ENCODE peak calls at places on chromosome 11, in five cellular contexts. One of them, this sample, is unnamed.

GRCh38 chr11:48043998-48044512 is 63.7 kb downstream of the PTPRJ start:
- DNase-seq in astrocyte of the cerebellum: no peak
- DNase-seq in CD8-positive, alpha-beta T cell: no peak
- DNase-seq in AG09309: no peak
- DNase-seq in tibial artery: no peak
- DNase-seq in this sample: no peak

GRCh38 chr11:44557464-44557863 is 8.0 kb upstream of the CD82 start:
- DNase-seq in astrocyte of the cerebellum: no peak
- DNase-seq in CD8-positive, alpha-beta T cell: no peak
- DNase-seq in AG09309: no peak
- DNase-seq in tibial artery: no peak
- DNase-seq in this sample: no peak

GRCh38 chr11:72627594-72628281 is 46.5 kb downstream of the PDE2A start:
- DNase-seq in astrocyte of the cerebellum: no peak
- DNase-seq in CD8-positive, alpha-beta T cell: no peak
- DNase-seq in AG09309: no peak
- DNase-seq in tibial artery: no peak
- DNase-seq in this sample: no peak

GRCh38 chr11:116701876-116702275 is 70.9 kb downstream of the BUD13 start:
- DNase-seq in astrocyte of the cerebellum: no peak
- DNase-seq in CD8-positive, alpha-beta T cell: no peak
- DNase-seq in AG09309: no peak
- DNase-seq in tibial artery: no peak
- DNase-seq in this sample: no peak

GRCh38 chr11:45021692-45022130 is 71.0 kb upstream of the TP53I11 start:
- DNase-seq in astrocyte of the cerebellum: peak; percentile 26
- DNase-seq in CD8-positive, alpha-beta T cell: no peak
- DNase-seq in AG09309: peak; percentile 16
- DNase-seq in tibial artery: peak; percentile 95
- DNase-seq in this sample: peak; percentile 31

GRCh38 chr11:86360775-86361395 is 13.8 kb upstream of the CCDC81 start:
- DNase-seq in astrocyte of the cerebellum: peak; percentile 18
- DNase-seq in CD8-positive, alpha-beta T cell: no peak
- DNase-seq in AG09309: no peak
- DNase-seq in tibial artery: no peak
- DNase-seq in this sample: peak; percentile 75

GRCh38 chr11:103800406-103801114 is 235.9 kb upstream of the DDI1 start:
- DNase-seq in astrocyte of the cerebellum: no peak
- DNase-seq in CD8-positive, alpha-beta T cell: no peak
- DNase-seq in AG09309: no peak
- DNase-seq in tibial artery: no peak
- DNase-seq in this sample: peak; percentile 29

GRCh38 chr11:131694526-131695424 is 324.4 kb downstream of the NTM start:
- DNase-seq in astrocyte of the cerebellum: peak; percentile 36
- DNase-seq in CD8-positive, alpha-beta T cell: peak; percentile 50
- DNase-seq in AG09309: no peak
- DNase-seq in tibial artery: peak; percentile 86
- DNase-seq in this sample: peak; percentile 86

GRCh38 chr11:72113170-72113808 is 794 bp upstream of the ANAPC15 start:
- DNase-seq in astrocyte of the cerebellum: no peak
- DNase-seq in CD8-positive, alpha-beta T cell: no peak
- DNase-seq in AG09309: no peak
- DNase-seq in tibial artery: no peak
- DNase-seq in this sample: no peak

GRCh38 chr11:87743002-87743401 is 432.2 kb downstream of the RAB38 start:
- DNase-seq in astrocyte of the cerebellum: no peak
- DNase-seq in CD8-positive, alpha-beta T cell: no peak
- DNase-seq in AG09309: no peak
- DNase-seq in tibial artery: no peak
- DNase-seq in this sample: no peak

GRCh38 chr11:82750643-82751139 is 17.0 kb upstream of the FAM181B start:
- DNase-seq in astrocyte of the cerebellum: no peak
- DNase-seq in CD8-positive, alpha-beta T cell: no peak
- DNase-seq in AG09309: no peak
- DNase-seq in tibial artery: no peak
- DNase-seq in this sample: no peak

GRCh38 chr11:36510567-36511020 is 522 bp upstream of the TRAF6 start:
- DNase-seq in astrocyte of the cerebellum: no peak
- DNase-seq in CD8-positive, alpha-beta T cell: no peak
- DNase-seq in AG09309: no peak
- DNase-seq in tibial artery: no peak
- DNase-seq in this sample: peak; percentile 39

GRCh38 chr11:126186708-126187481 is 24.6 kb downstream of the RPUSD4 start:
- DNase-seq in astrocyte of the cerebellum: no peak
- DNase-seq in CD8-positive, alpha-beta T cell: no peak
- DNase-seq in AG09309: no peak
- DNase-seq in tibial artery: no peak
- DNase-seq in this sample: no peak

GRCh38 chr11:46808804-46809431 is 37.2 kb downstream of the CKAP5 start:
- DNase-seq in astrocyte of the cerebellum: peak; percentile 38
- DNase-seq in CD8-positive, alpha-beta T cell: no peak
- DNase-seq in AG09309: peak; percentile 10
- DNase-seq in tibial artery: no peak
- DNase-seq in this sample: peak; percentile 78

GRCh38 chr11:69201764-69202370 is 46.1 kb downstream of the SMIM38 start:
- DNase-seq in astrocyte of the cerebellum: no peak
- DNase-seq in CD8-positive, alpha-beta T cell: no peak
- DNase-seq in AG09309: no peak
- DNase-seq in tibial artery: peak; percentile 49
- DNase-seq in this sample: no peak

GRCh38 chr11:79418241-79418640 is 22.6 kb downstream of the TENM4 start:
- DNase-seq in astrocyte of the cerebellum: no peak
- DNase-seq in CD8-positive, alpha-beta T cell: no peak
- DNase-seq in AG09309: no peak
- DNase-seq in tibial artery: no peak
- DNase-seq in this sample: no peak

GRCh38 chr11:103537904-103538502 is 428.8 kb downstream of the DYNC2H1 start:
- DNase-seq in astrocyte of the cerebellum: no peak
- DNase-seq in CD8-positive, alpha-beta T cell: no peak
- DNase-seq in AG09309: no peak
- DNase-seq in tibial artery: no peak
- DNase-seq in this sample: peak; percentile 79

GRCh38 chr11:559020-559620 is 1.4 kb downstream of the LMNTD2 start:
- DNase-seq in astrocyte of the cerebellum: no peak
- DNase-seq in CD8-positive, alpha-beta T cell: no peak
- DNase-seq in AG09309: no peak
- DNase-seq in tibial artery: no peak
- DNase-seq in this sample: no peak

GRCh38 chr11:111355101-111355500 is 24.0 kb downstream of the POU2AF1 start:
- DNase-seq in astrocyte of the cerebellum: no peak
- DNase-seq in CD8-positive, alpha-beta T cell: no peak
- DNase-seq in AG09309: no peak
- DNase-seq in tibial artery: no peak
- DNase-seq in this sample: no peak

GRCh38 chr11:2990617-2991476 is 1.3 kb downstream of the NAP1L4 start:
- DNase-seq in astrocyte of the cerebellum: no peak
- DNase-seq in CD8-positive, alpha-beta T cell: peak; percentile 45
- DNase-seq in AG09309: no peak
- DNase-seq in tibial artery: no peak
- DNase-seq in this sample: no peak

GRCh38 chr11:70331901-70332300 is 61.4 kb downstream of the PPFIA1 start:
- DNase-seq in astrocyte of the cerebellum: no peak
- DNase-seq in CD8-positive, alpha-beta T cell: no peak
- DNase-seq in AG09309: no peak
- DNase-seq in tibial artery: no peak
- DNase-seq in this sample: no peak

GRCh38 chr11:12223771-12224536 is 113.6 kb downstream of the MICAL2 start:
- DNase-seq in astrocyte of the cerebellum: no peak
- DNase-seq in CD8-positive, alpha-beta T cell: no peak
- DNase-seq in AG09309: no peak
- DNase-seq in tibial artery: no peak
- DNase-seq in this sample: no peak

GRCh38 chr11:129041611-129042018 is 98.9 kb upstream of the TP53AIP1 start:
- DNase-seq in astrocyte of the cerebellum: no peak
- DNase-seq in CD8-positive, alpha-beta T cell: no peak
- DNase-seq in AG09309: no peak
- DNase-seq in tibial artery: no peak
- DNase-seq in this sample: no peak

GRCh38 chr11:45391168-45391850 is 105.2 kb upstream of the SYT13 start:
- DNase-seq in astrocyte of the cerebellum: no peak
- DNase-seq in CD8-positive, alpha-beta T cell: no peak
- DNase-seq in AG09309: no peak
- DNase-seq in tibial artery: no peak
- DNase-seq in this sample: no peak

GRCh38 chr11:77083553-77084245 is 16.9 kb downstream of the CAPN5 start:
- DNase-seq in astrocyte of the cerebellum: no peak
- DNase-seq in CD8-positive, alpha-beta T cell: no peak
- DNase-seq in AG09309: no peak
- DNase-seq in tibial artery: peak; percentile 51
- DNase-seq in this sample: no peak

GRCh38 chr11:34870548-34871209 is 45.5 kb downstream of the APIP start:
- DNase-seq in astrocyte of the cerebellum: no peak
- DNase-seq in CD8-positive, alpha-beta T cell: no peak
- DNase-seq in AG09309: no peak
- DNase-seq in tibial artery: no peak
- DNase-seq in this sample: no peak

GRCh38 chr11:105236631-105237030 is 97.1 kb upstream of the CARD18 start:
- DNase-seq in astrocyte of the cerebellum: peak; percentile 65
- DNase-seq in CD8-positive, alpha-beta T cell: no peak
- DNase-seq in AG09309: peak; percentile 66
- DNase-seq in tibial artery: no peak
- DNase-seq in this sample: peak; percentile 84

GRCh38 chr11:91998466-91998865 is 226.2 kb upstream of the FAT3 start:
- DNase-seq in astrocyte of the cerebellum: no peak
- DNase-seq in CD8-positive, alpha-beta T cell: no peak
- DNase-seq in AG09309: no peak
- DNase-seq in tibial artery: no peak
- DNase-seq in this sample: no peak

GRCh38 chr11:76148941-76149613 is 57.2 kb downstream of the WNT11 start:
- DNase-seq in astrocyte of the cerebellum: no peak
- DNase-seq in CD8-positive, alpha-beta T cell: no peak
- DNase-seq in AG09309: no peak
- DNase-seq in tibial artery: no peak
- DNase-seq in this sample: peak; percentile 20

GRCh38 chr11:60265373-60266214 is 14.9 kb upstream of the MS4A4A start:
- DNase-seq in astrocyte of the cerebellum: peak; percentile 3
- DNase-seq in CD8-positive, alpha-beta T cell: no peak
- DNase-seq in AG09309: peak; percentile 0
- DNase-seq in tibial artery: no peak
- DNase-seq in this sample: peak; percentile 47

GRCh38 chr11:1943977-1944376 is 3.2 kb upstream of the MRPL23 start:
- DNase-seq in astrocyte of the cerebellum: no peak
- DNase-seq in CD8-positive, alpha-beta T cell: no peak
- DNase-seq in AG09309: no peak
- DNase-seq in tibial artery: peak; percentile 53
- DNase-seq in this sample: peak; percentile 41

GRCh38 chr11:27460158-27460565 is 12.4 kb downstream of the LGR4 start:
- DNase-seq in astrocyte of the cerebellum: no peak
- DNase-seq in CD8-positive, alpha-beta T cell: no peak
- DNase-seq in AG09309: no peak
- DNase-seq in tibial artery: no peak
- DNase-seq in this sample: no peak

GRCh38 chr11:19382131-19382611 is 141.4 kb upstream of the E2F8 start:
- DNase-seq in astrocyte of the cerebellum: no peak
- DNase-seq in CD8-positive, alpha-beta T cell: no peak
- DNase-seq in AG09309: no peak
- DNase-seq in tibial artery: no peak
- DNase-seq in this sample: no peak

GRCh38 chr11:32861850-32862577 is 30.6 kb upstream of the QSER1 start:
- DNase-seq in astrocyte of the cerebellum: no peak
- DNase-seq in CD8-positive, alpha-beta T cell: no peak
- DNase-seq in AG09309: no peak
- DNase-seq in tibial artery: no peak
- DNase-seq in this sample: no peak

GRCh38 chr11:32864555-32864954 is 28.1 kb upstream of the QSER1 start:
- DNase-seq in astrocyte of the cerebellum: no peak
- DNase-seq in CD8-positive, alpha-beta T cell: no peak
- DNase-seq in AG09309: no peak
- DNase-seq in tibial artery: no peak
- DNase-seq in this sample: no peak

GRCh38 chr11:32858731-32859130 is 29.0 kb downstream of the PRRG4 start:
- DNase-seq in astrocyte of the cerebellum: no peak
- DNase-seq in CD8-positive, alpha-beta T cell: no peak
- DNase-seq in AG09309: no peak
- DNase-seq in tibial artery: no peak
- DNase-seq in this sample: peak; percentile 3
- TF ChIP-seq CTCF in astrocyte of the cerebellum: peak; percentile 20
- TF ChIP-seq CTCF in CD8-positive, alpha-beta T cell: no peak
- TF ChIP-seq CTCF in AG09309: no peak
- TF ChIP-seq CTCF in tibial artery: no peak
- TF ChIP-seq CTCF in this sample: peak; percentile 28

GRCh38 chr11:65552413-65552951 is 5.7 kb downstream of the LTBP3 start:
- DNase-seq in astrocyte of the cerebellum: no peak
- DNase-seq in CD8-positive, alpha-beta T cell: no peak
- DNase-seq in AG09309: no peak
- DNase-seq in tibial artery: no peak
- DNase-seq in this sample: no peak
- TF ChIP-seq CTCF in astrocyte of the cerebellum: no peak
- TF ChIP-seq CTCF in CD8-positive, alpha-beta T cell: peak; percentile 7
- TF ChIP-seq CTCF in AG09309: no peak
- TF ChIP-seq CTCF in tibial artery: no peak
- TF ChIP-seq CTCF in this sample: no peak

DNA sequence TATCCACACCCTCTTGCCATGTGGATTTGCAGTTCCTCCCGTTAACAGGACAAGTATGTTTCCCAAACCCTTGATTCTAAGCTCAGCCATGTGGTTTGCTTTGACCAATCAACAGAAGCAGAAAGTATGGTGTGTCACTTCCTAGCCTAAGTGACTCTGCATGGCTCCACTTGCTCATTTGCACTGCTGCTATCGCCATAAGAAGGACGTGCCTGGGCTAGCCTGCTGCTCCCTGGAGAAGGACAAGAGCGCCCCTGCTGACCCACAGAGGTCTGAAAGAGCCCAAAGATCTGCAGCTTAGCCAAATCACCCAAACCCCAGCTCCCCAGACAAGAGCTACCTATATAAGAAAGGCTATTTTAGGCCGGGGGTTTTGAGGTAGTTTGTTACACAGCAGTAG is 18.0 kb downstream of the TBRG1 start:
- DNase-seq in astrocyte of the cerebellum: no peak
- DNase-seq in CD8-positive, alpha-beta T cell: no peak
- DNase-seq in AG09309: no peak
- DNase-seq in tibial artery: no peak
- DNase-seq in this sample: no peak
- TF ChIP-seq CTCF in astrocyte of the cerebellum: no peak
- TF ChIP-seq CTCF in CD8-positive, alpha-beta T cell: no peak
- TF ChIP-seq CTCF in AG09309: no peak
- TF ChIP-seq CTCF in tibial artery: no peak
- TF ChIP-seq CTCF in this sample: no peak

GRCh38 chr11:57409321-57410100 is 17.4 kb downstream of the SLC43A3 start:
- DNase-seq in astrocyte of the cerebellum: no peak
- DNase-seq in CD8-positive, alpha-beta T cell: no peak
- DNase-seq in AG09309: no peak
- DNase-seq in tibial artery: no peak
- DNase-seq in this sample: no peak

GRCh38 chr11:57407010-57407409 is 16.6 kb upstream of the PRG2 start:
- DNase-seq in astrocyte of the cerebellum: no peak
- DNase-seq in CD8-positive, alpha-beta T cell: no peak
- DNase-seq in AG09309: no peak
- DNase-seq in tibial artery: no peak
- DNase-seq in this sample: no peak

GRCh38 chr11:57407521-57407920 is 17.1 kb upstream of the PRG2 start:
- DNase-seq in astrocyte of the cerebellum: no peak
- DNase-seq in CD8-positive, alpha-beta T cell: no peak
- DNase-seq in AG09309: no peak
- DNase-seq in tibial artery: no peak
- DNase-seq in this sample: no peak

GRCh38 chr11:57406337-57406904 is 16.0 kb upstream of the PRG2 start:
- DNase-seq in astrocyte of the cerebellum: no peak
- DNase-seq in CD8-positive, alpha-beta T cell: no peak
- DNase-seq in AG09309: no peak
- DNase-seq in tibial artery: no peak
- DNase-seq in this sample: no peak

GRCh38 chr11:57407941-57408475 is 17.6 kb upstream of the PRG2 start:
- DNase-seq in astrocyte of the cerebellum: no peak
- DNase-seq in CD8-positive, alpha-beta T cell: no peak
- DNase-seq in AG09309: no peak
- DNase-seq in tibial artery: no peak
- DNase-seq in this sample: no peak
- TF ChIP-seq CTCF in astrocyte of the cerebellum: no peak
- TF ChIP-seq CTCF in CD8-positive, alpha-beta T cell: no peak
- TF ChIP-seq CTCF in AG09309: no peak
- TF ChIP-seq CTCF in tibial artery: no peak
- TF ChIP-seq CTCF in this sample: no peak